ENCODE peak calls at places on chromosomes 7 and 10, in four cellular contexts. G is IMR-90, Q is heart right ventricle, V is putamen. N is an unnamed sample.

GRCh38 chr7:28093617-28094232 is 86.9 kb downstream of the JAZF1 start:
- DNase-seq in G (peak; percentile 70), Q (peak; percentile 54), V (peak; percentile 31), N (peak; percentile 60)

GRCh38 chr10:18610517-18610916 is 40.9 kb downstream of the NSUN6 start:
- DNase-seq in G (peak; percentile 87), Q (no peak), V (no peak), N (no peak)

GRCh38 chr10:34861293-34862004 is 46.4 kb upstream of the PARD3 start:
- DNase-seq in G (peak; percentile 40), Q (no peak), V (no peak), N (peak; percentile 21)

GRCh38 chr10:102262744-102263370 is 17.5 kb downstream of the GBF1 start:
- DNase-seq in G (no peak), Q (no peak), V (no peak), N (no peak)

GRCh38 chr10:43292745-43293676 is 26.1 kb upstream of the RASGEF1A start:
- DNase-seq in G (peak; percentile 41), Q (no peak), V (peak; percentile 54), N (peak; percentile 62)

GRCh38 chr7:157932498-157933218 is 595.9 kb downstream of the DNAJB6 start:
- DNase-seq in G (no peak), Q (no peak), V (peak; percentile 16), N (no peak)

GRCh38 chr10:17026686-17027485 is 102.7 kb downstream of the CUBN start:
- DNase-seq in G (peak; percentile 32), Q (no peak), V (no peak), N (no peak)

GRCh38 chr7:88229302-88229870 is 9.5 kb upstream of the SRI start:
- DNase-seq in G (no peak), Q (no peak), V (no peak), N (no peak)

GRCh38 chr7:113639221-113639620 is 279.6 kb downstream of the PPP1R3A start:
- DNase-seq in G (no peak), Q (no peak), V (no peak), N (no peak)

GRCh38 chr10:13062813-13063212 is 37.1 kb upstream of the OPTN start:
- DNase-seq in G (no peak), Q (no peak), V (no peak), N (no peak)

GRCh38 chr10:36358736-36359135 is 716.6 kb upstream of the FZD8 start:
- DNase-seq in G (peak; percentile 71), Q (no peak), V (no peak), N (no peak)

GRCh38 chr7:97819161-97819560 is 53.0 kb downstream of the ASNS start:
- DNase-seq in G (no peak), Q (no peak), V (no peak), N (no peak)

GRCh38 chr7:107939472-107940145 is 48.6 kb downstream of the DLD start:
- DNase-seq in G (peak; percentile 88), Q (peak; percentile 55), V (no peak), N (no peak)

GRCh38 chr10:131431978-131432690 is 120.6 kb upstream of the TCERG1L start:
- DNase-seq in G (no peak), Q (no peak), V (no peak), N (no peak)

GRCh38 chr7:95723583-95724180 is 48.7 kb upstream of the DYNC1I1 start:
- DNase-seq in G (peak; percentile 13), Q (no peak), V (peak; percentile 44), N (peak; percentile 57)

GRCh38 chr10:14801693-14802092 is 27.0 kb upstream of the FAM107B start:
- DNase-seq in G (no peak), Q (no peak), V (no peak), N (no peak)

GRCh38 chr10:12334186-12334530 is 15.2 kb upstream of the CAMK1D start:
- DNase-seq in G (no peak), Q (no peak), V (no peak), N (no peak)

GRCh38 chr7:32102432-32102851 is 32.2 kb upstream of the PDE1C start:
- DNase-seq in G (no peak), Q (peak; percentile 26), V (no peak), N (no peak)

GRCh38 chr7:2944729-2945128 is 98.9 kb downstream of the CARD11 start:
- DNase-seq in G (no peak), Q (no peak), V (no peak), N (no peak)

GRCh38 chr10:69317175-69318086 is 39.1 kb downstream of the HK1 start:
- DNase-seq in G (no peak), Q (no peak), V (no peak), N (no peak)

GRCh38 chr10:132570771-132571564 is 33.4 kb downstream of the INPP5A start:
- DNase-seq in G (no peak), Q (no peak), V (no peak), N (no peak)

GRCh38 chr10:69738858-69739435 is 62.8 kb upstream of the COL13A1 start:
- DNase-seq in G (no peak), Q (no peak), V (no peak), N (no peak)

GRCh38 chr7:101728888-101729883 is 88.2 kb upstream of the CUX1 start:
- DNase-seq in G (peak; percentile 97), Q (no peak), V (no peak), N (no peak)

GRCh38 chr7:150811-151221 is 41.6 kb upstream of the FAM20C start:
- DNase-seq in G (no peak), Q (no peak), V (no peak), N (no peak)

GRCh38 chr10:102009801-102010425 is 46.1 kb downstream of the ARMH3 start:
- DNase-seq in G (peak; percentile 93), Q (no peak), V (peak; percentile 65), N (peak; percentile 76)

GRCh38 chr10:22455068-22455467 is 109.8 kb downstream of the SPAG6 start:
- DNase-seq in G (no peak), Q (no peak), V (no peak), N (no peak)

GRCh38 chr10:12419279-12419847 is 70.0 kb downstream of the CAMK1D start:
- DNase-seq in G (peak; percentile 99), Q (no peak), V (no peak), N (no peak)

GRCh38 chr7:130986271-130986690 is 252.3 kb upstream of the KLF14 start:
- DNase-seq in G (no peak), Q (no peak), V (no peak), N (peak; percentile 24)

GRCh38 chr10:110083884-110084283 is 76.1 kb downstream of the ADD3 start:
- DNase-seq in G (peak; percentile 53), Q (no peak), V (no peak), N (peak; percentile 41)

GRCh38 chr10:28838908-28839307 is 161.6 kb downstream of the BAMBI start:
- DNase-seq in G (peak; percentile 12), Q (no peak), V (no peak), N (no peak)

GRCh38 chr7:66013938-66014337 is 31.9 kb upstream of the GUSB start:
- DNase-seq in G (peak; percentile 62), Q (peak; percentile 22), V (peak; percentile 1), N (peak; percentile 3)

GRCh38 chr7:129642871-129643515 is 31.5 kb downstream of the NRF1 start:
- DNase-seq in G (no peak), Q (no peak), V (peak; percentile 20), N (peak; percentile 48)

GRCh38 chr7:69739906-69740545 is 141.8 kb downstream of the AUTS2 start:
- DNase-seq in G (no peak), Q (peak; percentile 30), V (peak; percentile 59), N (peak; percentile 46)

GRCh38 chr10:75395955-75396860 is 5.4 kb downstream of the ZNF503 start:
- DNase-seq in G (no peak), Q (peak; percentile 49), V (no peak), N (no peak)

GRCh38 chr7:111752022-111752582 is 189.8 kb upstream of the IMMP2L start:
- DNase-seq in G (peak; percentile 44), Q (peak; percentile 52), V (peak; percentile 56), N (peak; percentile 44)

GRCh38 chr10:80318742-80319141 is 29.3 kb upstream of the MAT1A start:
- DNase-seq in G (no peak), Q (no peak), V (no peak), N (no peak)

GRCh38 chr10:98212204-98212603 is 55.8 kb downstream of the LOXL4 start:
- DNase-seq in G (no peak), Q (no peak), V (no peak), N (no peak)

GRCh38 chr7:121436688-121437087 is 40.6 kb upstream of the FAM3C start:
- DNase-seq in G (no peak), Q (no peak), V (no peak), N (no peak)

N was measured in midbrain.